ENCODE peak calls at places on chromosome 19, in eight cellular contexts. F is dorsolateral prefrontal cortex; T is cardiac muscle cell; P is CD8-positive, alpha-beta T cell; H is upper lobe of left lung; Q is neural crest cell; W is IMR-90; Z is K562. K is an unnamed sample.

GRCh38 chr19:5988520-5989387 is 10.8 kb upstream of the RANBP3 start:
- DNase-seq in P (no peak), F (no peak), H (no peak), Z (no peak), T (peak; percentile 47), W (peak; percentile 25), Q (no peak), K (no peak)

GRCh38 chr19:30168760-30169159 is 203.4 kb upstream of the ZNF536 start:
- DNase-seq in Q (no peak), P (no peak), W (no peak), F (no peak), Z (no peak), H (no peak), T (no peak), K (no peak)

GRCh38 chr19:15675560-15675959 is 2.7 kb downstream of the CYP4F12 start:
- DNase-seq in H (no peak), F (no peak), W (no peak), Q (no peak), Z (no peak), T (no peak), P (no peak), K (no peak)

GRCh38 chr19:56142087-56142787 is 1.1 kb downstream of the ZNF444 start:
- DNase-seq in Q (no peak), T (no peak), F (no peak), Z (no peak), H (peak; percentile 82), P (no peak), W (no peak), K (no peak)

GRCh38 chr19:6671960-6672359 is 2.0 kb upstream of the TNFSF14 start:
- DNase-seq in W (no peak), F (no peak), Q (no peak), T (no peak), H (no peak), Z (no peak), P (no peak), K (no peak)

GRCh38 chr19:35347930-35348298 is 212 bp downstream of the FFAR1 start:
- DNase-seq in Z (peak; percentile 8), P (no peak), Q (no peak), F (no peak), W (no peak), T (no peak), H (no peak), K (no peak)

GRCh38 chr19:9847087-9847671 is 12.1 kb downstream of the PIN1 start:
- DNase-seq in H (no peak), Q (peak; percentile 19), W (peak; percentile 97), T (no peak), Z (peak; percentile 76), P (peak; percentile 31), F (peak; percentile 88), K (peak; percentile 35)

GRCh38 chr19:3167533-3168272 is 10.9 kb upstream of the S1PR4 start:
- DNase-seq in H (no peak), W (no peak), Q (no peak), T (no peak), F (no peak), P (no peak), Z (no peak), K (no peak)

GRCh38 chr19:14363203-14364097 is 17.8 kb upstream of the ADGRE5 start:
- DNase-seq in Z (peak; percentile 80), H (peak; percentile 88), W (peak; percentile 42), F (no peak), P (no peak), Q (peak; percentile 53), T (peak; percentile 52), K (peak; percentile 22)

GRCh38 chr19:3270908-3271307 is 46.4 kb downstream of the CELF5 start:
- DNase-seq in T (peak; percentile 23), W (peak; percentile 45), P (peak; percentile 13), Q (peak; percentile 62), H (no peak), Z (peak; percentile 75), F (peak; percentile 89), K (peak; percentile 62)

GRCh38 chr19:12015015-12015752 is 20.3 kb downstream of the ZNF433 start:
- DNase-seq in F (no peak), P (no peak), H (no peak), Q (no peak), T (no peak), W (no peak), Z (no peak), K (no peak)

GRCh38 chr19:33214621-33215020 is 11.0 kb downstream of the SLC7A10 start:
- DNase-seq in Q (peak; percentile 37), P (no peak), W (peak; percentile 35), F (no peak), H (no peak), Z (peak; percentile 38), T (peak; percentile 59), K (no peak)
- TF ChIP-seq CTCF in Q (peak; percentile 39), P (no peak), W (peak; percentile 34), F (peak; percentile 14), H (no peak), Z (peak; percentile 39), T (peak; percentile 62), K (peak; percentile 21)

DNA sequence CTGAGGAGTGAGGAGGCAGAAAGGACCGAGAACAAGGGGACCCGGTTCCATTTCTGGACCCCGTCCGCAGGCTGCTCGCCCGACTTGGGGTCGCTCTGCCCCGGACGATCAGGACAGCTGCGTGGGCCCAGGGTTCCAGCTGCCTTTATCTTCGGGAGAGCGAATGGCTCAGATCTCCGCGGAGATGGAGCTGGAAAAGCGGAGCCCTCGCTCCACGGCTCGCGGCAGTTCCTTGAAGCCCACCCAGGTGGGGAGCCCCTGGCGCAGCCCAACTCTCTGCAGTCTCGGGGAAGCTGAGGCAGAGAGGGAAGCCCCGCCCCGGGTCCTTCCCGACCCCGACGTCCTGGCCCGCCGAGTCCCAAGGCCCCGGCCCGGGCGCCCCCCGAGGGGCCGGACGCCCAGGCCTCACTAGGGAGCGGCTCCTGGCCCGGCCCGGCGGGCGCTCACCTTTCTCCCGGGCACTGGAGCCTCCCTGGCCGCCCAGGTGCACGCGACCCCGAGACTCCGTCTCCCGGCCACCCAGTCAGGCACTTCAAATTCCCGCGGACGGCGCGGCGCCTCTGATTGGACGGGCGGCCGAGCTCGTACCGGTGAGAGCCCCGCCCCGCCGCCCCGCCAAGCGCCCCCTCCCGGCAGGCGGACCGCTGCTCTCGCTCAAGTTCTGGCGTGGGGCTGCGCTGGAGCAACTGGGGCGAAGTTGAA is 485.7 kb downstream of the UQCRFS1 start:
- DNase-seq in P (no peak), W (no peak), T (peak; percentile 66), F (no peak), Q (no peak), H (no peak), Z (peak; percentile 93), K (no peak)
- TF ChIP-seq CTCF in P (no peak), W (no peak), T (peak; percentile 59), F (peak; percentile 18), Q (no peak), H (no peak), Z (peak; percentile 62), K (no peak)

GRCh38 chr19:4624733-4625362 is 14.5 kb upstream of the TNFAIP8L1 start:
- DNase-seq in Z (peak; percentile 64), P (no peak), H (no peak), T (peak; percentile 38), W (peak; percentile 32), F (no peak), Q (no peak), K (no peak)
- TF ChIP-seq CTCF in Z (peak; percentile 70), P (no peak), H (no peak), T (peak; percentile 43), W (peak; percentile 35), F (peak; percentile 13), Q (peak; percentile 29), K (peak; percentile 32)

GRCh38 chr19:48182434-48182833 is 12.0 kb downstream of the ZSWIM9 start:
- DNase-seq in H (no peak), W (no peak), T (no peak), P (no peak), F (no peak), Q (no peak), Z (no peak), K (no peak)
- TF ChIP-seq CTCF in H (no peak), W (no peak), T (no peak), P (no peak), F (no peak), Q (no peak), Z (no peak), K (no peak)

GRCh38 chr19:31338069-31338767 is 11.0 kb downstream of the TSHZ3 start:
- DNase-seq in Q (peak; percentile 48), Z (peak; percentile 56), P (no peak), T (peak; percentile 79), W (peak; percentile 85), H (no peak), F (no peak), K (no peak)
- TF ChIP-seq CTCF in Q (peak; percentile 62), Z (peak; percentile 61), P (peak; percentile 41), T (peak; percentile 87), W (peak; percentile 69), H (peak; percentile 24), F (peak; percentile 35), K (no peak)

GRCh38 chr19:46660601-46661019 is 372 bp downstream of the DACT3 start:
- DNase-seq in P (no peak), Q (no peak), T (no peak), Z (no peak), H (no peak), F (no peak), W (no peak), K (no peak)

GRCh38 chr19:46660008-46660517 is 919 bp downstream of the DACT3 start:
- DNase-seq in H (no peak), P (no peak), T (peak; percentile 71), F (peak; percentile 47), Q (peak; percentile 26), W (no peak), Z (peak; percentile 41), K (no peak)

GRCh38 chr19:46661735-46662592 is 982 bp upstream of the DACT3 start:
- DNase-seq in W (peak; percentile 90), Z (peak; percentile 82), F (peak; percentile 94), P (peak; percentile 59), T (peak; percentile 90), Q (peak; percentile 69), H (peak; percentile 87), K (peak; percentile 82)

GRCh38 chr19:46659151-46660007 is 1.6 kb downstream of the DACT3 start:
- DNase-seq in W (no peak), F (no peak), T (peak; percentile 91), P (no peak), Q (peak; percentile 39), Z (peak; percentile 92), H (no peak), K (peak; percentile 37)

DNA sequence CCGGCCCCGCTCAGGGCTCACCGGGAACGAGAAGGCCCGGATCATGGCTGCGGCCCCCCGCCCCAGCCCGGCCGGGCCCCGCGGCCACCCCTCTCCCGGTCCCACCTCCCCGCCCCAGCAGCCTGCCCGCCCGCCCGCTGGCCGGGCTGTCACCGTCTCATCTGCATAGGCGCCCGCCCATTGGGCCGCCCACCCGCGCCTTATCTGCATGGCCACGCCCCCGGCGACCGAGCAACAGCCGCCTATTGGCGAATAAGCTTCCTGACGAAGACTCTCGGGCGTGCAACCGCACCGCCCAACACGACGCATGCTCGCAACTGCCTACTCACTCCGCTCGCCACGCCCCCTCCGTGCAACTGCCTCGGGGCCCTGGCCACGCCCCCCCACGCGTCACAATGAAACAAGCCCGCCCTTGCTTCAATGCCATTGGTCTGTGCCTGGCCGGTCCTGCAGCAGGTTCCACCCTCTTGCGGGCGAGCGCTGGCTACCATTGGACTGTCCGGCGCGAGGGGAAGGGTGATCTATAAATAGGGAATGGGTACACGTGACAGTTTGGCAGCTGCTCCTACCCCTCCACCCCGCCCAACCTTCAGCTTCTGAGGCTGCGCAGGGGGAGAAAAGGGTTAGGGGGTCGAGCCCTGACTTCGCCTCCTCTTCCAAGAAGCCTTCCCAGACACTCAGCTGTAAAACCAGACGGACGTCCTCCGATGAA is at the start of gene DACT3:
- DNase-seq in H (peak; percentile 100), T (peak; percentile 100), Z (peak; percentile 99), W (peak; percentile 100), Q (peak; percentile 100), F (peak; percentile 100), P (peak; percentile 99), K (peak; percentile 100)
- TF ChIP-seq CTCF in H (no peak), T (no peak), Z (no peak), W (no peak), Q (no peak), F (no peak), P (no peak), K (no peak)

K was measured in GM13977.